ENCODE peak calls at places on chromosomes 12 and 14, in seven cellular contexts. T is ovary; W is BJ; E is stimulated activated CD8-positive, alpha-beta memory T cell treated with anti-CD3 and anti-CD28 coated beads, Interleukin-7, amount 100 ng/mL, for 1 hour; V is NCI-H2107; F is gastrocnemius medialis; Q is AG04450. D is an unnamed sample.

GRCh38 chr14:63045612-63046320 is 508 bp upstream of the KCNH5 start:
- DNase-seq in T (no peak), W (no peak), E (no peak), V (peak; percentile 64), F (no peak), Q (peak; percentile 26), D (no peak)

GRCh38 chr14:92400579-92401444 is 77.8 kb downstream of the SLC24A4 start:
- DNase-seq in T (no peak), W (no peak), E (no peak), V (no peak), F (no peak), Q (no peak), D (no peak)

GRCh38 chr14:73888971-73889370 is 2.3 kb downstream of the ZNF410 start:
- DNase-seq in T (no peak), W (peak; percentile 70), E (no peak), V (no peak), F (no peak), Q (no peak), D (no peak)

GRCh38 chr12:108734200-108734906 is 3.0 kb upstream of the CORO1C start:
- DNase-seq in T (no peak), W (peak; percentile 75), E (no peak), V (no peak), F (no peak), Q (peak; percentile 73), D (peak; percentile 4)

GRCh38 chr12:109910254-109910968 is 10.3 kb downstream of the TCHP start:
- DNase-seq in T (no peak), W (no peak), E (no peak), V (no peak), F (no peak), Q (no peak), D (no peak)

GRCh38 chr14:33682746-33683145 is 268.1 kb downstream of the EGLN3 start:
- DNase-seq in T (peak; percentile 89), W (no peak), E (no peak), V (no peak), F (peak; percentile 53), Q (peak; percentile 6), D (no peak)

GRCh38 chr12:10709808-10710207 is 13.3 kb downstream of the YBX3 start:
- DNase-seq in T (no peak), W (no peak), E (no peak), V (no peak), F (no peak), Q (no peak), D (no peak)

GRCh38 chr12:53381739-53382630 is 2.0 kb downstream of the SP1 start:
- DNase-seq in T (peak; percentile 30), W (no peak), E (no peak), V (no peak), F (peak; percentile 90), Q (no peak), D (no peak)

GRCh38 chr12:64400041-64400440 is 4.2 kb upstream of the XPOT start:
- DNase-seq in T (no peak), W (no peak), E (no peak), V (peak; percentile 65), F (no peak), Q (peak; percentile 10), D (peak; percentile 16)

GRCh38 chr12:132148368-132149045 is 4.2 kb downstream of the NOC4L start:
- DNase-seq in T (peak; percentile 35), W (no peak), E (no peak), V (no peak), F (no peak), Q (no peak), D (no peak)

GRCh38 chr14:35470775-35471174 is 63.2 kb upstream of the INSM2 start:
- DNase-seq in T (no peak), W (no peak), E (no peak), V (no peak), F (no peak), Q (no peak), D (no peak)

GRCh38 chr12:48856379-48856778 is 4.4 kb upstream of the DDX23 start:
- DNase-seq in T (no peak), W (no peak), E (no peak), V (no peak), F (no peak), Q (no peak), D (no peak)

GRCh38 chr14:101839236-101839635 is 77.7 kb downstream of the PPP2R5C start:
- DNase-seq in T (no peak), W (no peak), E (no peak), V (no peak), F (no peak), Q (no peak), D (no peak)

GRCh38 chr12:77189463-77189862 is 124.1 kb upstream of the E2F7 start:
- DNase-seq in T (no peak), W (peak; percentile 46), E (no peak), V (no peak), F (no peak), Q (peak; percentile 59), D (no peak)

GRCh38 chr14:96512122-96512521 is 9.9 kb downstream of the PAPOLA start:
- DNase-seq in T (no peak), W (no peak), E (no peak), V (no peak), F (no peak), Q (no peak), D (no peak)